ENCODE peak calls at places on chromosome 12, in nine cellular contexts. L is lower lobe of right lung; J is mucosa of descending colon; W is omental fat pad; M is CD8-positive, alpha-beta T cell; Y is heart right ventricle; E is lung; P is natural killer cell; X is foreskin keratinocyte. O is an unnamed sample.

GRCh38 chr12:26135010-26135420 is 10.2 kb upstream of the BHLHE41 start:
- ATAC-seq in L (peak; percentile 98), J (peak; percentile 80), W (peak; percentile 93), M (no peak), Y (peak; percentile 47), E (peak; percentile 94), P (no peak), X (no peak), O (peak; percentile 31)

GRCh38 chr12:49021292-49021915 is 2.8 kb upstream of the PRKAG1 start:
- ATAC-seq in L (no peak), J (no peak), W (no peak), M (no peak), Y (no peak), E (no peak), P (no peak), X (no peak), O (no peak)

GRCh38 chr12:50589650-50590435 is 85.1 kb downstream of the DIP2B start:
- ATAC-seq in L (no peak), J (no peak), W (no peak), M (peak; percentile 61), Y (no peak), E (no peak), P (no peak), X (peak; percentile 79), O (no peak)

GRCh38 chr12:12506541-12506940 is 56.1 kb downstream of the DUSP16 start:
- ATAC-seq in L (peak; percentile 37), J (peak; percentile 31), W (no peak), M (no peak), Y (peak; percentile 78), E (no peak), P (no peak), X (no peak), O (no peak)

GRCh38 chr12:7060353-7060954 is at the start of gene C1S:
- ATAC-seq in L (peak; percentile 95), J (peak; percentile 80), W (peak; percentile 99), M (no peak), Y (peak; percentile 98), E (peak; percentile 93), P (no peak), X (peak; percentile 93), O (peak; percentile 99)

GRCh38 chr12:125355614-125356013 is 290.4 kb downstream of the AACS start:
- ATAC-seq in L (no peak), J (no peak), W (no peak), M (no peak), Y (no peak), E (no peak), P (no peak), X (no peak), O (no peak)

GRCh38 chr12:87848248-87848868 is 180.8 kb downstream of the C12orf50 start:
- ATAC-seq in L (peak; percentile 42), J (peak; percentile 51), W (no peak), M (no peak), Y (no peak), E (peak; percentile 41), P (no peak), X (peak; percentile 72), O (no peak)

GRCh38 chr12:9132008-9132535 is 16.4 kb upstream of the A2M start:
- ATAC-seq in L (peak; percentile 61), J (no peak), W (no peak), M (no peak), Y (no peak), E (peak; percentile 27), P (no peak), X (no peak), O (no peak)

GRCh38 chr12:102425109-102426009 is 55.0 kb downstream of the IGF1 start:
- ATAC-seq in L (no peak), J (no peak), W (no peak), M (no peak), Y (no peak), E (no peak), P (no peak), X (no peak), O (no peak)

GRCh38 chr12:11823043-11823442 is 173.6 kb downstream of the ETV6 start:
- ATAC-seq in L (no peak), J (no peak), W (peak; percentile 73), M (no peak), Y (no peak), E (no peak), P (no peak), X (no peak), O (no peak)

GRCh38 chr12:116346751-116347150 is 69.3 kb upstream of the MED13L start:
- ATAC-seq in L (no peak), J (peak; percentile 54), W (peak; percentile 76), M (no peak), Y (peak; percentile 54), E (no peak), P (no peak), X (peak; percentile 72), O (peak; percentile 62)

GRCh38 chr12:26297386-26298070 is 102.2 kb downstream of the SSPN start:
- ATAC-seq in L (no peak), J (no peak), W (no peak), M (no peak), Y (no peak), E (no peak), P (no peak), X (no peak), O (no peak)

GRCh38 chr12:82723891-82724290 is 37.2 kb downstream of the TMTC2 start:
- ATAC-seq in L (no peak), J (no peak), W (no peak), M (no peak), Y (no peak), E (no peak), P (no peak), X (no peak), O (no peak)

GRCh38 chr12:54411398-54412241 is 7.4 kb downstream of the ITGA5 start:
- ATAC-seq in L (peak; percentile 79), J (peak; percentile 60), W (peak; percentile 70), M (peak; percentile 39), Y (peak; percentile 72), E (peak; percentile 73), P (peak; percentile 38), X (peak; percentile 95), O (peak; percentile 85)

GRCh38 chr12:106147956-106148355 is 9.2 kb upstream of the NUAK1 start:
- ATAC-seq in L (no peak), J (peak; percentile 44), W (no peak), M (no peak), Y (peak; percentile 92), E (no peak), P (no peak), X (no peak), O (peak; percentile 77)

GRCh38 chr12:41557081-41557480 is 369.0 kb downstream of the PDZRN4 start:
- ATAC-seq in L (no peak), J (no peak), W (no peak), M (no peak), Y (no peak), E (no peak), P (no peak), X (no peak), O (no peak)

GRCh38 chr12:121170581-121171260 is 38.0 kb downstream of the P2RX7 start:
- ATAC-seq in L (no peak), J (no peak), W (no peak), M (no peak), Y (no peak), E (no peak), P (no peak), X (no peak), O (no peak)

GRCh38 chr12:29547844-29548243 is 50.4 kb upstream of the OVCH1 start:
- ATAC-seq in L (no peak), J (no peak), W (no peak), M (no peak), Y (no peak), E (no peak), P (no peak), X (no peak), O (no peak)

GRCh38 chr12:112466835-112467234 is 48.1 kb downstream of the PTPN11 start:
- ATAC-seq in L (no peak), J (no peak), W (no peak), M (no peak), Y (peak; percentile 58), E (no peak), P (no peak), X (no peak), O (no peak)

GRCh38 chr12:40107803-40108620 is 2.1 kb upstream of the SLC2A13 start:
- ATAC-seq in L (no peak), J (no peak), W (no peak), M (no peak), Y (no peak), E (no peak), P (no peak), X (no peak), O (no peak)
- TF ChIP-seq CTCF in L (no peak), J (no peak), W (no peak), M (peak; percentile 40), Y (no peak), E (no peak), P (no peak), X (no peak), O (no peak)

GRCh38 chr12:46365951-46366379 is 6.6 kb downstream of the SLC38A2 start:
- ATAC-seq in L (no peak), J (peak; percentile 50), W (no peak), M (no peak), Y (no peak), E (no peak), P (no peak), X (no peak), O (no peak)

GRCh38 chr12:46368684-46369083 is 3.9 kb downstream of the SLC38A2 start:
- ATAC-seq in L (no peak), J (no peak), W (no peak), M (no peak), Y (no peak), E (no peak), P (no peak), X (no peak), O (no peak)

GRCh38 chr12:46368138-46368537 is 4.4 kb downstream of the SLC38A2 start:
- ATAC-seq in L (no peak), J (no peak), W (no peak), M (no peak), Y (no peak), E (no peak), P (no peak), X (no peak), O (no peak)

GRCh38 chr12:46366771-46367170 is 5.8 kb downstream of the SLC38A2 start:
- ATAC-seq in L (no peak), J (no peak), W (no peak), M (no peak), Y (no peak), E (no peak), P (no peak), X (no peak), O (no peak)

GRCh38 chr12:46367351-46368029 is 5.1 kb downstream of the SLC38A2 start:
- ATAC-seq in L (no peak), J (no peak), W (no peak), M (no peak), Y (no peak), E (no peak), P (no peak), X (no peak), O (no peak)
- TF ChIP-seq CTCF in L (no peak), J (no peak), W (no peak), M (no peak), Y (no peak), E (no peak), P (no peak), X (no peak), O (no peak)

GRCh38 chr12:128798543-128799341 is 25.0 kb downstream of the SLC15A4 start:
- ATAC-seq in L (no peak), J (no peak), W (no peak), M (no peak), Y (no peak), E (no peak), P (no peak), X (no peak), O (no peak)
- TF ChIP-seq CTCF in L (no peak), J (no peak), W (no peak), M (no peak), Y (no peak), E (no peak), P (peak; percentile 39), X (peak; percentile 33), O (no peak)

GRCh38 chr12:46556820-46557524 is 184.4 kb upstream of the SLC38A2 start:
- ATAC-seq in L (no peak), J (no peak), W (peak; percentile 80), M (no peak), Y (no peak), E (no peak), P (no peak), X (peak; percentile 81), O (no peak)
- TF ChIP-seq CTCF in L (no peak), J (no peak), W (no peak), M (no peak), Y (no peak), E (no peak), P (no peak), X (no peak), O (no peak)

O was measured in gastroesophageal sphincter.